ENCODE peak calls at places on chromosome X, in five cellular contexts. Q is psoas muscle, S is adrenal gland, R is GM23338, G is lung. L is an unnamed sample. For H3K4me1 and H3K27me3, the result is how much of the 10 kb centered on the place peaks cover.

GRCh38 chrX:48937065-48937907 is 18.5 kb upstream of the PIM2 start:
- DNase-seq in Q (peak), S (peak), R (peak), G (peak), L (peak)

GRCh38 chrX:79300821-79301220 is 66.3 kb downstream of the ITM2A start:
- DNase-seq in Q (no peak), S (no peak), R (no peak), G (no peak), L (no peak)

GRCh38 chrX:116204947-116205346 is 34.4 kb downstream of the AGTR2 start:
- DNase-seq in Q (no peak), S (no peak), R (peak), G (no peak), L (no peak)

GRCh38 chrX:4239650-4240540 is 526.4 kb upstream of the PRKX start:
- DNase-seq in Q (no peak), S (no peak), R (no peak), G (no peak), L (no peak)

GRCh38 chrX:150163181-150163930 is 199.8 kb upstream of the MAMLD1 start:
- DNase-seq in Q (no peak), S (peak), R (no peak), G (no peak), L (peak)

GRCh38 chrX:8273451-8273894 is 102.4 kb upstream of the VCX2 start:
- DNase-seq in Q (no peak), S (no peak), R (no peak), G (no peak), L (no peak)

GRCh38 chrX:16640823-16641222 is 9.1 kb upstream of the S100G start:
- DNase-seq in Q (no peak), S (no peak), R (no peak), G (peak), L (no peak)

GRCh38 chrX:1172496-1172895 is 40.0 kb downstream of the CRLF2 start:
- DNase-seq in Q (no peak), S (peak), R (no peak), G (no peak), L (no peak)

GRCh38 chrX:3026074-3026588 is 15.1 kb upstream of the ARSF start:
- DNase-seq in Q (no peak), S (no peak), R (no peak), G (no peak), L (no peak)

GRCh38 chrX:20374866-20375530 is 108.3 kb upstream of the RPS6KA3 start:
- DNase-seq in Q (no peak), S (peak), R (no peak), G (no peak), L (no peak)

GRCh38 chrX:80576815-80577533 is 156.7 kb downstream of the TENT5D start:
- DNase-seq in Q (no peak), S (no peak), R (no peak), G (no peak), L (no peak)

GRCh38 chrX:39619182-39620009 is 478.4 kb downstream of the BCOR start:
- DNase-seq in Q (no peak), S (no peak), R (no peak), G (peak), L (no peak)

GRCh38 chrX:100368167-100368566 is 41.9 kb downstream of the PCDH19 start:
- DNase-seq in Q (no peak), S (no peak), R (peak), G (no peak), L (peak)

GRCh38 chrX:111244238-111244750 is 26.0 kb downstream of the CAPN6 start:
- DNase-seq in Q (no peak), S (no peak), R (peak), G (no peak), L (no peak)

GRCh38 chrX:53279296-53280237 is 1.8 kb downstream of the IQSEC2 start:
- DNase-seq in Q (no peak), S (no peak), R (peak), G (no peak), L (no peak)

GRCh38 chrX:16213970-16214369 is 46.7 kb downstream of the MAGEB17 start:
- DNase-seq in Q (no peak), S (no peak), R (no peak), G (no peak), L (no peak)

GRCh38 chrX:74419861-74420193 is 1.5 kb upstream of the SLC16A2 start:
- DNase-seq in Q (no peak), S (peak), R (peak), G (no peak), L (peak)

GRCh38 chrX:70033348-70033747 is 16.4 kb downstream of the AWAT2 start:
- DNase-seq in Q (no peak), S (no peak), R (peak), G (no peak), L (peak)

GRCh38 chrX:18949902-18950301 is 34.0 kb downstream of the PHKA2 start:
- DNase-seq in Q (no peak), S (no peak), R (no peak), G (no peak), L (no peak)

GRCh38 chrX:139203681-139204575 is 326.6 kb upstream of the F9 start:
- DNase-seq in Q (peak), S (no peak), R (peak), G (no peak), L (peak)

GRCh38 chrX:19698125-19698524 is 182.8 kb upstream of the MAP3K15 start:
- DNase-seq in Q (no peak), S (peak), R (no peak), G (peak), L (peak)

GRCh38 chrX:153372949-153373348 is 28.2 kb downstream of the PNMA6E start:
- DNase-seq in Q (no peak), S (no peak), R (no peak), G (no peak), L (no peak)

GRCh38 chrX:129626026-129626425 is 28.7 kb downstream of the APLN start:
- DNase-seq in Q (no peak), S (no peak), R (no peak), G (no peak), L (no peak)

GRCh38 chrX:154036513-154036912 is 16.8 kb upstream of the IRAK1 start:
- DNase-seq in Q (no peak), S (no peak), R (peak), G (no peak), L (no peak)

GRCh38 chrX:3231766-3232165 is 114.7 kb downstream of the MXRA5 start:
- DNase-seq in Q (no peak), S (no peak), R (no peak), G (no peak), L (no peak)

GRCh38 chrX:18875256-18875878 is 108.5 kb downstream of the PHKA2 start:
- DNase-seq in Q (no peak), S (no peak), R (no peak), G (no peak), L (no peak)

GRCh38 chrX:149372861-149373260 is 132.2 kb downstream of the IDS start:
- DNase-seq in Q (no peak), S (no peak), R (no peak), G (no peak), L (no peak)

GRCh38 chrX:113594504-113594903 is 753.9 kb upstream of the AMOT start:
- DNase-seq in Q (no peak), S (no peak), R (no peak), G (no peak), L (no peak)

GRCh38 chrX:154399527-154400368 is 1.6 kb downstream of the RPL10 start:
- DNase-seq in Q (no peak), S (no peak), R (no peak), G (no peak), L (no peak)

GRCh38 chrX:129540068-129540653 is at the start of gene OCRL:
- DNase-seq in Q (peak), S (peak), R (peak), G (peak), L (peak)

DNA sequence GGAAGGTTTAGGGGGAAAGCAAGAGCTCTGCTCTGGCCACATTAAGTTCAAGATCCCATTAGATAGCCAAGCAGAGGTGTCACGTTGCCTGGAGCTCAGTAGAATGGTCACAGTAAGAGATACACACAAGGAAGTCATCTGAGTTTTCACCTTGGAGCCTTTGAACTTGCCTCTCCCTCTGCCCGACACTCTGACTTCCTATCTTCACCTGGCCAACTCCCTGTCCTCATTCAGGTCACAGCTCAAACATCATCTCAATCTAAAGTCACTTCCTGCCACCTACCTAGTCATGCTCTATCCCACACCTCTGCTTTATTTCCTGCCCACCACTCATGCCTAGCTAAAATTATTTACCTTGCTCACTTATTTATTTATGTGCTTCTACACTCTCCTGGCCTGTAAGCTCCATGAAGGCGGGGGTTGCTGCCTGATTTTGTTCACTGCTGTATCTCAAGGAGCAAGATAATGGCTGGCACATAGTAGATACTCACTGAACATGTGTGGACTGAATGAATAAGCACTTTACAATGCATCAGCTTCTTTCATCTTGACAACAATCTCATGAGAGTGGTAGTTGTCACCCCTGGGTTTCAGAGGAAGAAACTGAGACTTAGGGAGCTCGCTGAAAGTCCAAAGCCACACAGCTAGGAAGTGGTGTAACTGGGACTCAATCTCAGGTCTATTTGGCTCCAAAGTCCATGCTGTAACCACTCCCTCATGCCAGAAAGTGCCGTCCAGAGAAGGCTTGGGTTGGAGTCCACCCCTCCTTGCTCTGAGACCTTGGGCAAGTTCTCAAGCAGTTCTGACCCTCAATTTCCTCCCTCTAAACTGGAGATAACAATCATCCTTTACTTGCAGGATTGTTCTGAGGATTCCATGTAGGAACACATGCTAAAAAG is 40.3 kb downstream of the EFNB1 start:
- DNase-seq in Q (no peak), S (no peak), R (no peak), G (no peak), L (no peak)
- H3K4me1 ChIP-seq in Q (under half), S (under half), R (under half), G (under half), L (under half)

GRCh38 chrX:114797494-114797893 is 213.6 kb downstream of the HTR2C start:
- DNase-seq in Q (no peak), S (no peak), R (no peak), G (no peak), L (no peak)
- H3K27me3 ChIP-seq in Q (under half), S (under half), R (under half), G (under half), L (under half)

GRCh38 chrX:9458516-9459078 is 6.3 kb upstream of the TBL1X start:
- DNase-seq in Q (no peak), S (no peak), R (no peak), G (no peak), L (no peak)
- H3K4me1 ChIP-seq in Q (under half), S (under half), R (under half), G (under half), L (under half)

DNA sequence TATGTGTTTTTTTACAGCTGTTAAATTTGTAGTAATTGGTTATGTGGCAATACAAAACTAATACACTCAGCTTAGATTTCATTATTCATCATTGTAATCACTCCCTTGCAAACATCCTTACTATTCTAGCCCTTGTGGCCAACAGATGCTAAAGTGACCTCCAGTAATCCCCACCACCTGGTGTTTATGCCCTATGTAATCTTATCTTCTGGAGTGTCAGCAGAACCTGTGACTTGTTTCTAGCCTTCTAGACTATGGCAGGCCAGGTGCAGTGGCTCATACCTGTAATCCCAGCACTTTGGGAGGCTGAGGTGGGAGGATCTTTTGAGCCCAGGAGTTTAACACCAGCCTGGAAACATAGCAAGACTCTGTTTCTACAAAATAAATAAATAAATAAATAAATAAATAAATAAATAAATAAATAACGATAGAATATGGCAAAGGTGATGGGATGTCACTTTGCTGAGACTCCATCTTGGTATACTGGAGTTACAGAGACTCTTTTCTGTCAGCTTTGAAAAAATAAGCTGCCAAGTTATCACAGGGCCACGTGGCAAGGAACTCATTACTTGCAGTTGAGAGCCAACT is 12.3 kb upstream of the TSR2 start:
- DNase-seq in Q (no peak), S (no peak), R (no peak), G (no peak), L (no peak)
- H3K27me3 ChIP-seq in Q (under half), S (under half), R (under half), G (under half), L (under half)

L was measured in testis.